ENCODE peak calls at places on chromosomes 4 and X, in four cellular contexts. N is NT2/D1, S is heart left ventricle, G is H7. K is an unnamed sample.
A peak's percentile ranks its signal among the peaks of the same experiment; 100 is the strongest.

GRCh38 chrX:87744391-87744790 is 226.8 kb downstream of the KLHL4 start:
- DNase-seq in N (no peak), S (no peak), G (no peak), K (no peak)

GRCh38 chr4:76756416-76756815 is 141.5 kb downstream of the SOWAHB start:
- DNase-seq in N (no peak), S (no peak), G (no peak), K (no peak)

GRCh38 chr4:66430856-66431255 is 760.6 kb upstream of the EPHA5 start:
- DNase-seq in N (peak; percentile 2), S (no peak), G (no peak), K (no peak)

GRCh38 chr4:106909776-106910175 is 126.3 kb downstream of the DKK2 start:
- DNase-seq in N (no peak), S (no peak), G (no peak), K (no peak)

GRCh38 chr4:173494013-173494970 is 35.7 kb downstream of the HAND2 start:
- DNase-seq in N (no peak), S (no peak), G (peak; percentile 87), K (peak; percentile 33)

GRCh38 chrX:149513713-149514427 is 8.8 kb upstream of the IDS start:
- DNase-seq in N (no peak), S (no peak), G (no peak), K (no peak)

GRCh38 chrX:81875800-81876199 is 673.9 kb downstream of the SH3BGRL start:
- DNase-seq in N (no peak), S (no peak), G (no peak), K (no peak)

GRCh38 chr4:5572114-5572513 is 136.2 kb downstream of the EVC2 start:
- DNase-seq in N (no peak), S (no peak), G (no peak), K (no peak)

GRCh38 chr4:89303177-89303576 is 4.4 kb downstream of the GPRIN3 start:
- DNase-seq in N (no peak), S (no peak), G (no peak), K (no peak)

GRCh38 chr4:119785963-119786362 is 157.4 kb upstream of the PDE5A start:
- DNase-seq in N (no peak), S (no peak), G (no peak), K (no peak)

GRCh38 chr4:114386637-114387233 is 211.9 kb upstream of the UGT8 start:
- DNase-seq in N (peak; percentile 2), S (no peak), G (peak; percentile 15), K (peak; percentile 25)

GRCh38 chr4:11404431-11404830 is 24.3 kb downstream of the HS3ST1 start:
- DNase-seq in N (no peak), S (no peak), G (no peak), K (no peak)

GRCh38 chrX:144683247-144683646 is 564.1 kb upstream of the SPANXN1 start:
- DNase-seq in N (no peak), S (no peak), G (no peak), K (no peak)

GRCh38 chr4:77044458-77045124 is 31.2 kb downstream of the CCNI start:
- DNase-seq in N (no peak), S (no peak), G (no peak), K (peak; percentile 37)

GRCh38 chrX:115138040-115138439 is 51.2 kb upstream of the RBMXL3 start:
- DNase-seq in N (no peak), S (no peak), G (peak; percentile 2), K (no peak)

GRCh38 chr4:139599594-139600374 is 43.8 kb upstream of the SETD7 start:
- DNase-seq in N (no peak), S (no peak), G (no peak), K (no peak)

GRCh38 chr4:1045193-1045594 is 33.8 kb downstream of the FGFRL1 start:
- DNase-seq in N (no peak), S (no peak), G (peak; percentile 53), K (no peak)

GRCh38 chr4:119244344-119244743 is 31.8 kb downstream of the USP53 start:
- DNase-seq in N (no peak), S (no peak), G (no peak), K (no peak)

GRCh38 chrX:123871309-123871708 is 11.5 kb downstream of the XIAP start:
- DNase-seq in N (no peak), S (no peak), G (no peak), K (no peak)

GRCh38 chr4:6769984-6770420 is 12.5 kb upstream of the KIAA0232 start:
- DNase-seq in N (no peak), S (no peak), G (no peak), K (no peak)

GRCh38 chrX:87392369-87392768 is 125.2 kb upstream of the KLHL4 start:
- DNase-seq in N (no peak), S (no peak), G (peak; percentile 4), K (no peak)

GRCh38 chrX:16196829-16197228 is 29.5 kb downstream of the MAGEB17 start:
- DNase-seq in N (no peak), S (no peak), G (no peak), K (no peak)

GRCh38 chr4:20889901-20890300 is 189.6 kb downstream of the PACRGL start:
- DNase-seq in N (no peak), S (no peak), G (no peak), K (no peak)

GRCh38 chr4:55528495-55528894 is 18.2 kb downstream of the CLOCK start:
- DNase-seq in N (no peak), S (no peak), G (no peak), K (no peak)

GRCh38 chr4:27861802-27862201 is 1001.2 kb downstream of the STIM2 start:
- DNase-seq in N (no peak), S (no peak), G (no peak), K (no peak)

GRCh38 chr4:48243429-48243828 is 26.2 kb downstream of the TEC start:
- DNase-seq in N (no peak), S (no peak), G (no peak), K (no peak)

GRCh38 chr4:70802923-70803605 is 36.6 kb downstream of the GRSF1 start:
- DNase-seq in N (no peak), S (no peak), G (no peak), K (no peak)

GRCh38 chrX:38970845-38971244 is 169.6 kb downstream of the MID1IP1 start:
- DNase-seq in N (no peak), S (no peak), G (no peak), K (no peak)

GRCh38 chrX:36908801-36909403 is 99.3 kb upstream of the FAM47C start:
- DNase-seq in N (no peak), S (no peak), G (peak; percentile 2), K (no peak)

GRCh38 chr4:53534684-53535083 is 56.6 kb downstream of the LNX1 start:
- DNase-seq in N (no peak), S (no peak), G (no peak), K (no peak)

GRCh38 chr4:48343531-48343930 is 2.2 kb downstream of the SLAIN2 start:
- DNase-seq in N (no peak), S (no peak), G (no peak), K (no peak)

GRCh38 chr4:81030617-81031388 is at the start of gene BMP3:
- DNase-seq in N (no peak), S (peak; percentile 59), G (peak; percentile 66), K (no peak)

GRCh38 chrX:111349934-111350333 is 62.1 kb downstream of the DCX start:
- DNase-seq in N (no peak), S (no peak), G (no peak), K (no peak)

GRCh38 chr4:3248811-3249661 is at the start of gene MSANTD1:
- DNase-seq in N (no peak), S (peak; percentile 53), G (no peak), K (peak; percentile 39)

GRCh38 chrX:110985470-110985869 is 110.5 kb upstream of the PAK3 start:
- DNase-seq in N (no peak), S (no peak), G (no peak), K (no peak)

GRCh38 chr4:74431113-74431826 is 13.7 kb upstream of the AREG start:
- DNase-seq in N (no peak), S (no peak), G (no peak), K (no peak)

GRCh38 chr4:7423391-7423790 is 11.3 kb downstream of the PSAPL1 start:
- DNase-seq in N (no peak), S (peak; percentile 45), G (peak; percentile 3), K (no peak)

GRCh38 chr4:77155631-77156345 is 1.2 kb upstream of the CCNG2 start:
- DNase-seq in N (no peak), S (no peak), G (no peak), K (no peak)

DNA sequence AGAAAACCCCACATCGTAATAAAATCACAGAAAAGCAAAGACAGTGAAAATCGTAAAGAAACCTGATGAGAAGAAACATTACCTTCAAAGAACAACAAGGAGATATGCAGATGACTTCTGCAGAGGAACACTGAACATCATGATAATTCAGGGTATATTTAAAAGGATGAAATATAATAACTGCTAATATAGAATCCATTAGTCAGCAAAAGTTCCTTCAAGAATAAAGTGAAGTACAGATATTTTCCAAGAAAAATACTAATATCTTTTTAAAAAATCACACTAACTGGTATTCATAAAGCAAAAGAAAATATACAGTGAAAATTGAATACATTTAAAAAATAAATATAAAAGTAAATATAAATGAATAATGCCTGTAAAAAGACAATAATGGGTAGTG is 176.3 kb upstream of the VEGFC start:
- DNase-seq in N (no peak), S (no peak), G (no peak), K (no peak)
- H3K4me3 ChIP-seq in N (no peak overlapping the region), S (no peak overlapping the region), G (no peak overlapping the region), K (no peak overlapping the region)

GRCh38 chrX:103063191-103063845 is 653 bp downstream of the BEX1 start:
- DNase-seq in N (no peak), S (no peak), G (peak; percentile 69), K (peak; percentile 11)
- H3K4me3 ChIP-seq in N (peak overlapping the region; percentile 69), S (peak overlapping the region; percentile 42), G (peak overlapping the region; percentile 60), K (peak overlapping the region; percentile 11)

GRCh38 chr4:185811509-185812364 is at the start of gene SORBS2:
- DNase-seq in N (no peak), S (peak; percentile 62), G (no peak), K (no peak)
- H3K4me3 ChIP-seq in N (no peak within 1 kb of the TSS), S (peak within 1 kb of the TSS; percentile 71), G (no peak within 1 kb of the TSS), K (no peak within 1 kb of the TSS)

GRCh38 chrX:13000311-13000811 is 25.5 kb downstream of the TMSB4X start:
- DNase-seq in N (no peak), S (no peak), G (no peak), K (no peak)
- H3K4me3 ChIP-seq in N (no peak overlapping the region), S (no peak overlapping the region), G (no peak overlapping the region), K (no peak overlapping the region)